ENCODE peak calls at places on chromosomes 3 and 15, in four cellular contexts. O is K562, W is H1, S is GM12878. Y is an unnamed sample.

GRCh38 chr3:38549486-38549885 is 53.3 kb downstream of the EXOG start:
- DNase-seq in O (no peak), W (no peak), S (no peak), Y (no peak)

GRCh38 chr3:36891651-36892268 is 53.1 kb downstream of the TRANK1 start:
- DNase-seq in O (no peak), W (peak; percentile 33), S (peak; percentile 70), Y (no peak)

GRCh38 chr3:113912551-113913246 is 35.1 kb upstream of the ZDHHC23 start:
- DNase-seq in O (peak; percentile 17), W (no peak), S (peak; percentile 35), Y (peak; percentile 69)

GRCh38 chr3:27479816-27480543 is 4.2 kb downstream of the SLC4A7 start:
- DNase-seq in W (no peak), S (no peak), O (no peak), Y (no peak)

GRCh38 chr15:100309984-100310291 is 31.8 kb downstream of the ADAMTS17 start:
- DNase-seq in O (no peak), W (no peak), S (no peak), Y (no peak)

GRCh38 chr15:82810061-82810862 is 834 bp downstream of the WHAMM start:
- DNase-seq in S (no peak), O (no peak), W (peak; percentile 69), Y (peak; percentile 39)

GRCh38 chr15:98647026-98647773 is 1.1 kb upstream of the IGF1R start:
- DNase-seq in W (peak; percentile 90), O (peak; percentile 86), S (no peak), Y (peak; percentile 51)

GRCh38 chr15:33737687-33738606 is 230.3 kb upstream of the CHRM5 start:
- DNase-seq in S (no peak), W (peak; percentile 79), O (peak; percentile 58), Y (peak; percentile 25)

GRCh38 chr15:60614862-60615771 is 136.2 kb upstream of the ICE2 start:
- DNase-seq in S (no peak), W (no peak), O (peak; percentile 69), Y (no peak)

GRCh38 chr3:129007792-129008191 is 6.7 kb downstream of the EFCC1 start:
- DNase-seq in W (no peak), S (no peak), O (no peak), Y (no peak)

GRCh38 chr15:69300129-69300588 is 1.4 kb downstream of the PAQR5 start:
- DNase-seq in O (no peak), S (no peak), W (peak; percentile 62), Y (no peak)

GRCh38 chr3:174439621-174440349 is 419.3 kb upstream of the NAALADL2 start:
- DNase-seq in O (no peak), S (no peak), W (no peak), Y (peak; percentile 5)

GRCh38 chr3:17412950-17413530 is 329.4 kb downstream of the TBC1D5 start:
- DNase-seq in S (peak; percentile 41), W (no peak), O (peak; percentile 46), Y (peak; percentile 64)

GRCh38 chr15:35058534-35059054 is 26.5 kb downstream of the NANOGP8 start:
- DNase-seq in O (no peak), S (no peak), W (no peak), Y (no peak)

GRCh38 chr15:41559489-41560177 is 621 bp downstream of the TYRO3 start:
- DNase-seq in S (no peak), W (peak; percentile 64), O (peak; percentile 69), Y (no peak)

GRCh38 chr3:108548304-108548703 is 37.9 kb upstream of the MYH15 start:
- DNase-seq in S (no peak), O (no peak), W (no peak), Y (no peak)

GRCh38 chr3:126507886-126508285 is 9.7 kb downstream of the UROC1 start:
- DNase-seq in O (no peak), W (no peak), S (no peak), Y (no peak)

GRCh38 chr3:55673764-55674163 is 186.7 kb upstream of the WNT5A start:
- DNase-seq in W (no peak), O (no peak), S (no peak), Y (no peak)

GRCh38 chr3:170714562-170715535 is 129.0 kb upstream of the SLC7A14 start:
- DNase-seq in W (no peak), S (no peak), O (no peak), Y (no peak)

GRCh38 chr15:84669726-84670125 is 11.7 kb upstream of the NMB start:
- DNase-seq in W (peak; percentile 11), O (no peak), S (no peak), Y (no peak)

GRCh38 chr3:73729969-73730440 is 105.3 kb upstream of the PDZRN3 start:
- DNase-seq in W (no peak), O (no peak), S (no peak), Y (no peak)

GRCh38 chr3:13123266-13123665 is 50.0 kb upstream of the IQSEC1 start:
- DNase-seq in W (no peak), O (no peak), S (no peak), Y (no peak)

GRCh38 chr15:90072978-90073640 is 29.2 kb downstream of the IDH2 start:
- DNase-seq in W (no peak), O (no peak), S (no peak), Y (no peak)

GRCh38 chr3:60188803-60189202 is 1062.4 kb downstream of the FHIT start:
- DNase-seq in S (no peak), W (no peak), O (no peak), Y (no peak)

GRCh38 chr15:32824777-32825176 is 107.0 kb downstream of the GREM1 start:
- DNase-seq in S (no peak), O (no peak), W (no peak), Y (peak; percentile 28)

GRCh38 chr15:99963096-99963825 is 230.0 kb upstream of the LYSMD4 start:
- DNase-seq in O (no peak), S (no peak), W (no peak), Y (no peak)

GRCh38 chr3:120909602-120909878 is 1.5 kb downstream of the STXBP5L start:
- DNase-seq in W (peak; percentile 43), O (no peak), S (no peak), Y (no peak)

GRCh38 chr3:112858410-112859069 is 11.9 kb upstream of the CD200R1L start:
- DNase-seq in O (no peak), S (no peak), W (no peak), Y (no peak)

GRCh38 chr3:129596194-129597086 is 10.0 kb downstream of the PLXND1 start:
- DNase-seq in O (peak; percentile 35), S (no peak), W (no peak), Y (peak; percentile 91)

GRCh38 chr3:184177331-184177731 is 2.7 kb downstream of the AP2M1 start:
- DNase-seq in W (no peak), O (no peak), S (no peak), Y (no peak)

GRCh38 chr15:80434926-80435720 is 30.9 kb downstream of the ARNT2 start:
- DNase-seq in O (no peak), W (no peak), S (no peak), Y (peak; percentile 71)

GRCh38 chr3:109275702-109276293 is 40.5 kb downstream of the DPPA2 start:
- DNase-seq in W (peak; percentile 63), O (peak; percentile 18), S (no peak), Y (peak; percentile 42)

GRCh38 chr15:38257676-38258075 is 5.0 kb downstream of the SPRED1 start:
- DNase-seq in O (no peak), W (no peak), S (no peak), Y (no peak)

GRCh38 chr3:355622-356021 is 159.1 kb downstream of the CHL1 start:
- DNase-seq in O (no peak), W (no peak), S (no peak), Y (no peak)

GRCh38 chr3:98778852-98779379 is 15.8 kb downstream of the ST3GAL6 start:
- DNase-seq in W (no peak), S (no peak), O (no peak), Y (peak; percentile 97)

GRCh38 chr3:98777286-98777685 is 14.1 kb downstream of the ST3GAL6 start:
- DNase-seq in S (no peak), W (no peak), O (no peak), Y (peak; percentile 93)

GRCh38 chr3:98778383-98778782 is 15.2 kb downstream of the ST3GAL6 start:
- DNase-seq in W (no peak), S (no peak), O (no peak), Y (no peak)

GRCh38 chr3:98776114-98776513 is 13.0 kb downstream of the ST3GAL6 start:
- DNase-seq in W (no peak), O (no peak), S (no peak), Y (no peak)

GRCh38 chr3:98777801-98778220 is 14.7 kb downstream of the ST3GAL6 start:
- DNase-seq in O (no peak), W (no peak), S (no peak), Y (no peak)
- TF ChIP-seq ATF2 in O (no peak), W (no peak), S (no peak), Y (no peak)

GRCh38 chr3:4418156-4418555 is 48.9 kb downstream of the SUMF1 start:
- DNase-seq in O (no peak), W (no peak), S (no peak), Y (no peak)
- TF ChIP-seq SRF in O (no peak), W (no peak), S (no peak), Y (no peak)

DNA sequence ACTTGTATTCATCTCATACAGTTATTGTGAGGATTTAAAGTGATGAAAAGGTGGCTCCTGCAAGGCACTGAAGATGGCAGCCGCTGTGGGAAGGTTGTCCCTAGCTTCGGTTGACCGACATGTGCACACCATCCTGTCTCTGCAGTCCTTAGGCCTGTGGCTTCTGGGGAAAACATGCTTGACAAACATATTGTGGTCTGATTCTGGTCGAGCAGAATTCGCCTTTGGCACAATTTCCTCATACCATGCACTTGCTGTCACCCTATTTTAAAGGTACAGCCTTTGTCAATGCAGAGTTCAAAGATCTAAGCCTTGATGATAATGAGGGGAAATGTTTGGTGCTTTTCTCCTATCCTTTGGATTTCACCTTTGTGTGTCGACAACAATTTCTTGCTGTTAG is 50.9 kb downstream of the PRICKLE2 start:
- DNase-seq in O (no peak), S (no peak), W (no peak), Y (peak; percentile 6)
- TF ChIP-seq ATF2 in O (no peak), S (no peak), W (no peak), Y (no peak)

GRCh38 chr15:59174846-59175831 is 31.5 kb upstream of the LDHAL6B start:
- DNase-seq in O (peak; percentile 52), W (peak; percentile 63), S (no peak), Y (peak; percentile 47)
- TF ChIP-seq SRF in O (no peak), W (no peak), S (no peak), Y (no peak)

GRCh38 chr3:135226057-135226456 is 431.0 kb downstream of the EPHB1 start:
- DNase-seq in S (peak; percentile 46), W (no peak), O (no peak), Y (no peak)
- TF ChIP-seq ATF2 in S (no peak), W (no peak), O (no peak), Y (no peak)

DNA sequence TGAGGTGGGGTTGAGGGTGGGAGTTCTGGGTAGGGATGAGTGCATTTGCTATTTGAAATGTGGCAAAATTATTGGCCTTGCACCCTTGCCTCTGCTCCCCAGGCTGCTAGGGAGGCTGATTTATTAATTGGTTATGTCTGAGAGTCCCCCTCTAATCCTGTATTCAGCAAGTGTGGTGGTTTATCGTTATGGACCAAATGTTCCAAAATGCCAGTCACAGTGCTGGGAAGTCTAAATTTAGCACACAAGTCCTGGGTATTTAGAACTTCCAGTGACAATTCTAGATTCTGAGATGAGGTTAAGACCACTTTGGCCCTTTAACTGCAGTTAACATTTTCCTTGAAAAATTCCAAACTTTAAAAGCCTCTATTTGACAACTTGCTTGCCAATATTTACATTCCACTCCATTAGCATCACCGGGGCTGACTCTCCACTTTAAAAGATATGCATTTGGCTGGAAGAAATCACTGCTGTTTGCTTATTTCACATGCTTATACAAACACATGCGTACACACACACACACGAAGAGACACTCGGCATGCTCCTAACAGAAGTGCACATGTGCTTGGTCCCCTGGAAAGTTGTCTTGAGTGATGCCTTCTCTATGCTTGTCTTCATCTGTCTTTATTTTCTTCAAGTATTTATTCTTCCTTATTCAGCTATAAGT is 247.7 kb downstream of the IL20RB start:
- DNase-seq in W (no peak), O (no peak), S (no peak), Y (peak; percentile 21)
- TF ChIP-seq SRF in W (no peak), O (no peak), S (no peak), Y (no peak)

GRCh38 chr3:50370594-50370993 is 11.3 kb upstream of the TMEM115 start:
- DNase-seq in S (no peak), W (no peak), O (no peak), Y (no peak)
- TF ChIP-seq ATF2 in S (no peak), W (no peak), O (no peak), Y (no peak)

Y was measured in HepG2.